ENCODE peak calls at places on chromosomes 3 and 15, in seven cellular contexts. C is neural crest cell; Z is SHP77 treated with DMSO at 0.1 percent for 48 hours; W is naive thymus-derived CD8-positive, alpha-beta T cell; R is NCI-H2171; L is left ventricle myocardium inferior; G is PC-3. U is an unnamed sample.

GRCh38 chr15:88704791-88705768 is 66.3 kb downstream of the ISG20 start:
- DNase-seq in L (peak; percentile 33), G (no peak), Z (no peak), C (no peak), R (peak; percentile 15), W (peak; percentile 6), U (no peak)

GRCh38 chr3:16470590-16470989 is 42.9 kb downstream of the RFTN1 start:
- DNase-seq in G (no peak), C (no peak), W (no peak), R (no peak), Z (no peak), L (no peak), U (no peak)

GRCh38 chr3:186283651-186284445 is 78.2 kb downstream of the DGKG start:
- DNase-seq in G (peak; percentile 80), Z (no peak), W (no peak), C (no peak), L (no peak), R (no peak), U (no peak)

GRCh38 chr15:70491183-70491621 is 272.2 kb downstream of the UACA start:
- DNase-seq in Z (no peak), G (no peak), W (peak; percentile 17), L (no peak), R (no peak), C (no peak), U (no peak)

GRCh38 chr3:28601291-28601690 is 252.7 kb upstream of the AZI2 start:
- DNase-seq in W (no peak), C (no peak), L (no peak), Z (no peak), G (no peak), R (no peak), U (no peak)

GRCh38 chr3:88301273-88302002 is 151.7 kb downstream of the C3orf38 start:
- DNase-seq in G (peak; percentile 56), Z (no peak), R (no peak), C (no peak), L (no peak), W (no peak), U (no peak)

GRCh38 chr15:93141373-93141790 is 52.4 kb upstream of the RGMA start:
- DNase-seq in C (no peak), G (no peak), L (no peak), R (no peak), Z (no peak), W (peak; percentile 11), U (no peak)

GRCh38 chr3:169026543-169027181 is 636.9 kb downstream of the MECOM start:
- DNase-seq in C (no peak), W (no peak), G (peak; percentile 91), Z (no peak), R (no peak), L (no peak), U (no peak)

GRCh38 chr15:84947947-84948830 is 33.5 kb upstream of the PDE8A start:
- DNase-seq in W (no peak), C (no peak), Z (no peak), G (peak; percentile 96), L (peak; percentile 36), R (no peak), U (no peak)

GRCh38 chr3:115363071-115363470 is 216.0 kb upstream of the ZBTB20 start:
- DNase-seq in W (no peak), R (no peak), C (no peak), G (peak; percentile 54), L (no peak), Z (no peak), U (no peak)

GRCh38 chr15:73633991-73634495 is 854 bp upstream of the NPTN start:
- DNase-seq in R (no peak), G (peak; percentile 98), L (no peak), C (no peak), W (no peak), Z (no peak), U (no peak)

GRCh38 chr15:72195101-72195511 is 2.5 kb downstream of the GRAMD2A start:
- DNase-seq in W (no peak), R (no peak), L (no peak), G (peak; percentile 43), C (no peak), Z (no peak), U (no peak)

GRCh38 chr3:54994026-54994626 is 66.3 kb upstream of the LRTM1 start:
- DNase-seq in C (no peak), W (no peak), G (no peak), Z (no peak), R (no peak), L (no peak), U (no peak)

GRCh38 chr15:81948142-81948709 is 97.6 kb downstream of the MEX3B start:
- DNase-seq in W (no peak), C (no peak), G (no peak), R (no peak), Z (no peak), L (no peak), U (no peak)

GRCh38 chr3:46829699-46830208 is 33.5 kb downstream of the MYL3 start:
- DNase-seq in R (no peak), W (no peak), C (no peak), L (no peak), Z (no peak), G (no peak), U (no peak)

GRCh38 chr15:74780983-74781672 is 752 bp upstream of the CSK start:
- DNase-seq in Z (no peak), R (no peak), G (no peak), L (no peak), C (no peak), W (peak; percentile 56), U (no peak)

GRCh38 chr15:69697913-69698312 is 245.3 kb downstream of the RPLP1 start:
- DNase-seq in Z (peak; percentile 15), G (no peak), C (no peak), W (no peak), R (peak; percentile 36), L (peak; percentile 22), U (no peak)

GRCh38 chr3:89332311-89333159 is 225.1 kb downstream of the EPHA3 start:
- DNase-seq in R (no peak), Z (no peak), L (no peak), W (no peak), G (no peak), C (peak; percentile 5), U (no peak)

GRCh38 chr15:40968290-40969085 is 15.2 kb downstream of the CHAC1 start:
- DNase-seq in Z (no peak), G (peak; percentile 56), C (no peak), L (no peak), R (no peak), W (no peak), U (no peak)

GRCh38 chr3:173659972-173660371 is 262.4 kb downstream of the NLGN1 start:
- DNase-seq in R (no peak), Z (no peak), W (no peak), L (no peak), G (no peak), C (no peak), U (no peak)

GRCh38 chr3:108008106-108008505 is 82.7 kb downstream of the CD47 start:
- DNase-seq in R (no peak), L (no peak), W (no peak), C (no peak), Z (no peak), G (no peak), U (no peak)

GRCh38 chr3:17901893-17902292 is 159.5 kb upstream of the TBC1D5 start:
- DNase-seq in G (no peak), L (no peak), W (no peak), C (no peak), Z (no peak), R (no peak), U (no peak)

GRCh38 chr15:48946088-48946839 is 17.5 kb downstream of the SHC4 start:
- DNase-seq in L (no peak), G (peak; percentile 84), W (no peak), C (no peak), R (no peak), Z (no peak), U (no peak)

GRCh38 chr3:23325466-23326065 is 122.4 kb downstream of the UBE2E2 start:
- DNase-seq in R (no peak), L (no peak), Z (no peak), C (no peak), W (no peak), G (peak; percentile 74), U (no peak)

GRCh38 chr15:44716983-44717602 is 5.8 kb downstream of the B2M start:
- DNase-seq in C (no peak), G (no peak), L (no peak), Z (no peak), R (no peak), W (no peak), U (no peak)

GRCh38 chr3:194364652-194365434 is 4.7 kb downstream of the LRRC15 start:
- DNase-seq in W (no peak), G (no peak), C (no peak), R (peak; percentile 25), Z (no peak), L (peak; percentile 24), U (peak; percentile 73)

GRCh38 chr3:23809294-23809693 is 3.5 kb downstream of the UBE2E1 start:
- DNase-seq in L (no peak), R (no peak), G (peak; percentile 22), Z (no peak), W (no peak), C (no peak), U (no peak)

GRCh38 chr3:111284485-111285187 is 213.0 kb downstream of the NECTIN3 start:
- DNase-seq in Z (no peak), C (no peak), L (no peak), R (no peak), G (no peak), W (no peak), U (no peak)

GRCh38 chr3:111998661-111999641 is at the start of gene TAGLN3:
- DNase-seq in G (peak; percentile 33), R (peak; percentile 73), Z (peak; percentile 75), L (no peak), C (peak; percentile 72), W (peak; percentile 12), U (peak; percentile 73)

GRCh38 chr3:65751123-65751700 is 287.5 kb downstream of the MAGI1 start:
- DNase-seq in C (peak; percentile 80), W (no peak), L (peak; percentile 25), Z (no peak), R (no peak), G (peak; percentile 40), U (peak; percentile 5)

GRCh38 chr3:97177242-97177641 is 362.8 kb downstream of the EPHA6 start:
- DNase-seq in Z (no peak), W (no peak), G (no peak), L (no peak), C (no peak), R (no peak), U (no peak)

GRCh38 chr3:58672451-58672850 is 5.9 kb upstream of the FAM3D start:
- DNase-seq in G (no peak), L (no peak), C (no peak), W (no peak), R (no peak), Z (no peak), U (no peak)

GRCh38 chr15:73924258-73924921 is 1.9 kb upstream of the LOXL1 start:
- DNase-seq in L (peak; percentile 31), W (no peak), R (peak; percentile 85), C (no peak), G (peak; percentile 81), Z (no peak), U (peak; percentile 13)

GRCh38 chr3:129023909-129024308 is 22.8 kb downstream of the EFCC1 start:
- DNase-seq in G (peak; percentile 53), R (no peak), W (no peak), Z (no peak), L (no peak), C (no peak), U (no peak)

GRCh38 chr15:59168536-59168935 is 38.1 kb upstream of the LDHAL6B start:
- DNase-seq in C (no peak), R (no peak), Z (no peak), W (no peak), L (no peak), G (peak; percentile 36), U (no peak)

GRCh38 chr3:161270991-161271390 is 49.9 kb downstream of the NMD3 start:
- DNase-seq in W (no peak), G (no peak), C (no peak), R (no peak), Z (no peak), L (no peak), U (no peak)

GRCh38 chr15:94297543-94297942 is 66.2 kb downstream of the MCTP2 start:
- DNase-seq in C (no peak), R (no peak), Z (no peak), W (no peak), L (no peak), G (no peak), U (no peak)

U was measured in NCI-H1092.